ENCODE peak calls at places on chromosomes 2 and 18, in six cellular contexts. One of them, this sample, is unnamed.
A peak's percentile ranks its signal among the peaks of the same experiment; 100 is the strongest.

GRCh38 chr2:54560146-54560881 is 104.2 kb downstream of the SPTBN1 start:
- DNase-seq in neural progenitor cell: peak; percentile 21
- DNase-seq in neuronal stem cell: no peak
- DNase-seq in body of pancreas: peak; percentile 47
- DNase-seq in stomach: no peak
- DNase-seq in CD8-positive, alpha-beta memory T cell: peak; percentile 63
- DNase-seq in this sample: no peak

GRCh38 chr18:59056706-59057492 is 82.8 kb upstream of the SEC11C start:
- DNase-seq in stomach: peak; percentile 85
- DNase-seq in CD8-positive, alpha-beta memory T cell: no peak
- DNase-seq in neuronal stem cell: peak; percentile 71
- DNase-seq in body of pancreas: peak; percentile 48
- DNase-seq in neural progenitor cell: peak; percentile 85
- DNase-seq in this sample: no peak

GRCh38 chr2:20961858-20962257 is 82.0 kb downstream of the APOB start:
- DNase-seq in neural progenitor cell: no peak
- DNase-seq in neuronal stem cell: no peak
- DNase-seq in stomach: no peak
- DNase-seq in CD8-positive, alpha-beta memory T cell: no peak
- DNase-seq in body of pancreas: no peak
- DNase-seq in this sample: peak; percentile 25

GRCh38 chr2:54899576-54900200 is 150.6 kb downstream of the RTN4 start:
- DNase-seq in stomach: no peak
- DNase-seq in body of pancreas: peak; percentile 37
- DNase-seq in neural progenitor cell: peak; percentile 13
- DNase-seq in neuronal stem cell: peak; percentile 3
- DNase-seq in CD8-positive, alpha-beta memory T cell: no peak
- DNase-seq in this sample: no peak

GRCh38 chr2:108354171-108354570 is 23.6 kb upstream of the SULT1C4 start:
- DNase-seq in neuronal stem cell: no peak
- DNase-seq in stomach: no peak
- DNase-seq in neural progenitor cell: no peak
- DNase-seq in CD8-positive, alpha-beta memory T cell: no peak
- DNase-seq in body of pancreas: no peak
- DNase-seq in this sample: no peak

GRCh38 chr2:202822411-202822810 is 49.2 kb downstream of the ICA1L start:
- DNase-seq in neuronal stem cell: no peak
- DNase-seq in neural progenitor cell: no peak
- DNase-seq in CD8-positive, alpha-beta memory T cell: no peak
- DNase-seq in stomach: no peak
- DNase-seq in body of pancreas: no peak
- DNase-seq in this sample: no peak

GRCh38 chr2:75548036-75548573 is 12.6 kb downstream of the EVA1A start:
- DNase-seq in stomach: peak; percentile 30
- DNase-seq in neural progenitor cell: no peak
- DNase-seq in CD8-positive, alpha-beta memory T cell: no peak
- DNase-seq in neuronal stem cell: no peak
- DNase-seq in body of pancreas: peak; percentile 34
- DNase-seq in this sample: no peak

GRCh38 chr2:197358927-197359326 is 48.3 kb upstream of the ANKRD44 start:
- DNase-seq in stomach: no peak
- DNase-seq in CD8-positive, alpha-beta memory T cell: no peak
- DNase-seq in neuronal stem cell: no peak
- DNase-seq in body of pancreas: no peak
- DNase-seq in neural progenitor cell: no peak
- DNase-seq in this sample: no peak

GRCh38 chr18:80198391-80198790 is 48.9 kb downstream of the PARD6G start:
- DNase-seq in neural progenitor cell: no peak
- DNase-seq in body of pancreas: no peak
- DNase-seq in CD8-positive, alpha-beta memory T cell: no peak
- DNase-seq in neuronal stem cell: no peak
- DNase-seq in stomach: no peak
- DNase-seq in this sample: no peak

GRCh38 chr18:3248670-3249359 is 1.2 kb downstream of the MYL12A start:
- DNase-seq in neural progenitor cell: peak; percentile 31
- DNase-seq in body of pancreas: peak; percentile 53
- DNase-seq in neuronal stem cell: no peak
- DNase-seq in CD8-positive, alpha-beta memory T cell: no peak
- DNase-seq in stomach: no peak
- DNase-seq in this sample: no peak

GRCh38 chr2:71886241-71886640 is 261.4 kb downstream of the CYP26B1 start:
- DNase-seq in neuronal stem cell: no peak
- DNase-seq in stomach: no peak
- DNase-seq in neural progenitor cell: no peak
- DNase-seq in CD8-positive, alpha-beta memory T cell: no peak
- DNase-seq in body of pancreas: no peak
- DNase-seq in this sample: no peak

GRCh38 chr2:138708682-138709241 is 71.4 kb downstream of the NXPH2 start:
- DNase-seq in CD8-positive, alpha-beta memory T cell: no peak
- DNase-seq in neuronal stem cell: no peak
- DNase-seq in body of pancreas: no peak
- DNase-seq in neural progenitor cell: no peak
- DNase-seq in stomach: no peak
- DNase-seq in this sample: no peak

GRCh38 chr2:34115076-34115475 is 516.0 kb upstream of the FAM98A start:
- DNase-seq in neural progenitor cell: no peak
- DNase-seq in neuronal stem cell: no peak
- DNase-seq in stomach: no peak
- DNase-seq in body of pancreas: no peak
- DNase-seq in CD8-positive, alpha-beta memory T cell: no peak
- DNase-seq in this sample: no peak

GRCh38 chr2:24110660-24111303 is 12.4 kb downstream of the PFN4 start:
- DNase-seq in neural progenitor cell: no peak
- DNase-seq in CD8-positive, alpha-beta memory T cell: no peak
- DNase-seq in neuronal stem cell: no peak
- DNase-seq in body of pancreas: no peak
- DNase-seq in stomach: no peak
- DNase-seq in this sample: no peak

GRCh38 chr2:98806266-98806697 is 75.3 kb upstream of the MGAT4A start:
- DNase-seq in neuronal stem cell: no peak
- DNase-seq in body of pancreas: peak; percentile 95
- DNase-seq in CD8-positive, alpha-beta memory T cell: no peak
- DNase-seq in neural progenitor cell: no peak
- DNase-seq in stomach: peak; percentile 92
- DNase-seq in this sample: peak; percentile 53

GRCh38 chr2:178241852-178242551 is 47.7 kb downstream of the OSBPL6 start:
- DNase-seq in neuronal stem cell: no peak
- DNase-seq in neural progenitor cell: no peak
- DNase-seq in CD8-positive, alpha-beta memory T cell: no peak
- DNase-seq in body of pancreas: peak; percentile 72
- DNase-seq in stomach: peak; percentile 37
- DNase-seq in this sample: peak; percentile 32

GRCh38 chr2:152716805-152717241 is 438 bp downstream of the PRPF40A start:
- DNase-seq in neural progenitor cell: peak; percentile 72
- DNase-seq in stomach: no peak
- DNase-seq in body of pancreas: peak; percentile 15
- DNase-seq in CD8-positive, alpha-beta memory T cell: peak; percentile 55
- DNase-seq in neuronal stem cell: no peak
- DNase-seq in this sample: no peak

GRCh38 chr2:200618590-200619021 is 32.8 kb downstream of the AOX1 start:
- DNase-seq in neural progenitor cell: peak; percentile 40
- DNase-seq in body of pancreas: no peak
- DNase-seq in CD8-positive, alpha-beta memory T cell: no peak
- DNase-seq in stomach: no peak
- DNase-seq in neuronal stem cell: no peak
- DNase-seq in this sample: no peak

GRCh38 chr2:223513771-223514455 is 88.2 kb downstream of the SCG2 start:
- DNase-seq in neuronal stem cell: no peak
- DNase-seq in body of pancreas: no peak
- DNase-seq in neural progenitor cell: no peak
- DNase-seq in stomach: no peak
- DNase-seq in CD8-positive, alpha-beta memory T cell: no peak
- DNase-seq in this sample: no peak

GRCh38 chr18:74303936-74304335 is 11.7 kb upstream of the C18orf63 start:
- DNase-seq in body of pancreas: no peak
- DNase-seq in CD8-positive, alpha-beta memory T cell: no peak
- DNase-seq in neuronal stem cell: no peak
- DNase-seq in neural progenitor cell: no peak
- DNase-seq in stomach: no peak
- DNase-seq in this sample: no peak

GRCh38 chr2:159939946-159940345 is 122.5 kb downstream of the PLA2R1 start:
- DNase-seq in body of pancreas: no peak
- DNase-seq in neuronal stem cell: no peak
- DNase-seq in neural progenitor cell: no peak
- DNase-seq in CD8-positive, alpha-beta memory T cell: no peak
- DNase-seq in stomach: no peak
- DNase-seq in this sample: no peak

GRCh38 chr18:50369672-50370071 is 5.2 kb upstream of the SKA1 start:
- DNase-seq in neural progenitor cell: no peak
- DNase-seq in body of pancreas: no peak
- DNase-seq in stomach: no peak
- DNase-seq in neuronal stem cell: no peak
- DNase-seq in CD8-positive, alpha-beta memory T cell: no peak
- DNase-seq in this sample: no peak

GRCh38 chr2:85628658-85629057 is 12.7 kb downstream of the USP39 start:
- DNase-seq in neuronal stem cell: no peak
- DNase-seq in CD8-positive, alpha-beta memory T cell: no peak
- DNase-seq in stomach: no peak
- DNase-seq in neural progenitor cell: no peak
- DNase-seq in body of pancreas: no peak
- DNase-seq in this sample: no peak

GRCh38 chr18:77765468-77765867 is 515.8 kb downstream of the GALR1 start:
- DNase-seq in CD8-positive, alpha-beta memory T cell: no peak
- DNase-seq in stomach: no peak
- DNase-seq in neuronal stem cell: peak; percentile 39
- DNase-seq in neural progenitor cell: peak; percentile 81
- DNase-seq in body of pancreas: no peak
- DNase-seq in this sample: no peak

GRCh38 chr2:46684661-46685060 is 205.3 kb downstream of the TMEM247 start:
- DNase-seq in CD8-positive, alpha-beta memory T cell: no peak
- DNase-seq in neuronal stem cell: no peak
- DNase-seq in body of pancreas: no peak
- DNase-seq in stomach: no peak
- DNase-seq in neural progenitor cell: no peak
- DNase-seq in this sample: no peak

GRCh38 chr2:38610851-38611801 is 8.4 kb upstream of the HNRNPLL start:
- DNase-seq in CD8-positive, alpha-beta memory T cell: peak; percentile 57
- DNase-seq in stomach: no peak
- DNase-seq in neural progenitor cell: no peak
- DNase-seq in body of pancreas: no peak
- DNase-seq in neuronal stem cell: no peak
- DNase-seq in this sample: no peak

GRCh38 chr2:188986839-188987238 is 12.7 kb downstream of the COL3A1 start:
- DNase-seq in neural progenitor cell: no peak
- DNase-seq in CD8-positive, alpha-beta memory T cell: no peak
- DNase-seq in stomach: no peak
- DNase-seq in neuronal stem cell: no peak
- DNase-seq in body of pancreas: no peak
- DNase-seq in this sample: no peak

GRCh38 chr2:53969285-53970094 is 1.3 kb downstream of the PSME4 start:
- DNase-seq in neuronal stem cell: no peak
- DNase-seq in stomach: no peak
- DNase-seq in body of pancreas: no peak
- DNase-seq in CD8-positive, alpha-beta memory T cell: no peak
- DNase-seq in neural progenitor cell: no peak
- DNase-seq in this sample: no peak

GRCh38 chr2:226475650-226476049 is 324.0 kb downstream of the IRS1 start:
- DNase-seq in body of pancreas: no peak
- DNase-seq in neural progenitor cell: no peak
- DNase-seq in neuronal stem cell: no peak
- DNase-seq in CD8-positive, alpha-beta memory T cell: no peak
- DNase-seq in stomach: no peak
- DNase-seq in this sample: no peak

GRCh38 chr18:21799706-21800105 is 59.1 kb downstream of the MIB1 start:
- DNase-seq in neuronal stem cell: no peak
- DNase-seq in CD8-positive, alpha-beta memory T cell: no peak
- DNase-seq in body of pancreas: no peak
- DNase-seq in neural progenitor cell: no peak
- DNase-seq in stomach: no peak
- DNase-seq in this sample: no peak

GRCh38 chr18:31738460-31739407 is 21.9 kb downstream of the SLC25A52 start:
- DNase-seq in CD8-positive, alpha-beta memory T cell: no peak
- DNase-seq in neural progenitor cell: no peak
- DNase-seq in stomach: no peak
- DNase-seq in neuronal stem cell: no peak
- DNase-seq in body of pancreas: no peak
- DNase-seq in this sample: no peak

GRCh38 chr18:34932792-34933466 is 108.3 kb upstream of the MAPRE2 start:
- DNase-seq in neural progenitor cell: no peak
- DNase-seq in stomach: no peak
- DNase-seq in CD8-positive, alpha-beta memory T cell: no peak
- DNase-seq in neuronal stem cell: no peak
- DNase-seq in body of pancreas: no peak
- DNase-seq in this sample: no peak

GRCh38 chr2:218959761-218960195 is 312 bp downstream of the CDK5R2 start:
- DNase-seq in neuronal stem cell: no peak
- DNase-seq in stomach: no peak
- DNase-seq in neural progenitor cell: no peak
- DNase-seq in CD8-positive, alpha-beta memory T cell: no peak
- DNase-seq in body of pancreas: no peak
- DNase-seq in this sample: no peak
- H3K4me3 ChIP-seq in neuronal stem cell: peak overlapping the region; percentile 70
- H3K4me3 ChIP-seq in stomach: peak overlapping the region; percentile 51
- H3K4me3 ChIP-seq in neural progenitor cell: peak overlapping the region; percentile 64
- H3K4me3 ChIP-seq in CD8-positive, alpha-beta memory T cell: no peak overlapping the region
- H3K4me3 ChIP-seq in body of pancreas: no peak overlapping the region
- H3K4me3 ChIP-seq in this sample: peak overlapping the region; percentile 62

DNA sequence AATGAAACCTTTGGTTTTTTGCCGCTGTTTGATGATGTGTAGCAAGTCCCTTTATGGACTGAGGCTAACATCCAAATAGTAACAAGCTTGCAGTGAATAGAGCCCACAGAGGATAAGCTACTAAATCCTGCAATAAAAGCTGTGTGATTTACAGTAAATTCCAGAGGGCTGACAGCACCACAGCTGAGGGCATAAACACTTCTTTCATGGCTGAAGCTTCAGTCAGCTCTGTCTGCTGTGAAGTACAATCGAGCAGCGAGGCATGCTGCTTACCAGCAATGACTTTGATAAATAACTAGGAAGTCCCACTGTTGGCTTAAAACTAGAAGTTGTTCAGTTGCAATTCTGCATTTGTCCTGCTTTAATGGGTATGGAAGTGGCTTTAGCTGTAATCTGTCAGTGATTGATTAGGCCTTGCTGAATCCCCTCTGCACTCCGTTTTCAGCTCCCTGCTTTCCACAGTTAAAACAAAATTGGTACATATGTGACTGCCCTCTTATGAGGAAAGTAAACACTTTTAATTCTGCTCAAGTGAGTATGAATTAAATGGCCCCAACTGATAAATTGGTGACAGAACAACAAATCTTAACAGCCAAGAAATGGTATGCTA is 65.2 kb upstream of the FIGN start:
- DNase-seq in neural progenitor cell: peak; percentile 15
- DNase-seq in CD8-positive, alpha-beta memory T cell: no peak
- DNase-seq in body of pancreas: peak; percentile 13
- DNase-seq in neuronal stem cell: no peak
- DNase-seq in stomach: no peak
- DNase-seq in this sample: no peak
- H3K27ac ChIP-seq in neural progenitor cell: no peak overlapping the region
- H3K27ac ChIP-seq in CD8-positive, alpha-beta memory T cell: no peak overlapping the region
- H3K27ac ChIP-seq in body of pancreas: no peak overlapping the region
- H3K27ac ChIP-seq in neuronal stem cell: no peak overlapping the region
- H3K27ac ChIP-seq in stomach: peak overlapping the region; percentile 9
- H3K27ac ChIP-seq in this sample: no peak overlapping the region

GRCh38 chr2:241803387-241804325 is 5.3 kb upstream of the NEU4 start:
- DNase-seq in CD8-positive, alpha-beta memory T cell: peak; percentile 62
- DNase-seq in neuronal stem cell: no peak
- DNase-seq in neural progenitor cell: no peak
- DNase-seq in body of pancreas: peak; percentile 57
- DNase-seq in stomach: no peak
- DNase-seq in this sample: no peak
- H3K4me3 ChIP-seq in CD8-positive, alpha-beta memory T cell: peak overlapping the region; percentile 66
- H3K4me3 ChIP-seq in neuronal stem cell: no peak overlapping the region
- H3K4me3 ChIP-seq in neural progenitor cell: peak overlapping the region; percentile 13
- H3K4me3 ChIP-seq in body of pancreas: no peak overlapping the region
- H3K4me3 ChIP-seq in stomach: peak overlapping the region; percentile 57
- H3K4me3 ChIP-seq in this sample: peak overlapping the region; percentile 71

GRCh38 chr2:212919238-212919637 is 232.2 kb downstream of the IKZF2 start:
- DNase-seq in neuronal stem cell: no peak
- DNase-seq in neural progenitor cell: no peak
- DNase-seq in stomach: no peak
- DNase-seq in CD8-positive, alpha-beta memory T cell: no peak
- DNase-seq in body of pancreas: no peak
- DNase-seq in this sample: no peak
- H3K27ac ChIP-seq in neuronal stem cell: no peak overlapping the region
- H3K27ac ChIP-seq in neural progenitor cell: no peak overlapping the region
- H3K27ac ChIP-seq in stomach: no peak overlapping the region
- H3K27ac ChIP-seq in CD8-positive, alpha-beta memory T cell: no peak overlapping the region
- H3K27ac ChIP-seq in body of pancreas: no peak overlapping the region
- H3K27ac ChIP-seq in this sample: no peak overlapping the region

This sample was measured in thoracic aorta.